ENCODE peak calls at places on chromosomes 6 and 20, in five cellular contexts. One of them, this sample, is unnamed.

GRCh38 chr6:24667378-24667803 is 514 bp downstream of the ACOT13 start:
- DNase-seq in mesendoderm: peak
- DNase-seq in colonic mucosa: peak
- DNase-seq in IMR-90: peak
- DNase-seq in tibial artery: no peak
- DNase-seq in this sample: no peak

GRCh38 chr20:34062651-34063482 is 49.2 kb downstream of the EIF2S2 start:
- DNase-seq in IMR-90: peak
- DNase-seq in tibial artery: no peak
- DNase-seq in colonic mucosa: no peak
- DNase-seq in mesendoderm: peak
- DNase-seq in this sample: no peak

GRCh38 chr6:163226836-163227485 is 187.6 kb upstream of the QKI start:
- DNase-seq in colonic mucosa: no peak
- DNase-seq in mesendoderm: no peak
- DNase-seq in IMR-90: no peak
- DNase-seq in tibial artery: no peak
- DNase-seq in this sample: no peak

GRCh38 chr6:11161031-11161966 is 49.8 kb upstream of the ERVFRD-1 start:
- DNase-seq in mesendoderm: no peak
- DNase-seq in colonic mucosa: no peak
- DNase-seq in tibial artery: no peak
- DNase-seq in IMR-90: peak
- DNase-seq in this sample: no peak

GRCh38 chr6:40348591-40348990 is 238.6 kb downstream of the LRFN2 start:
- DNase-seq in tibial artery: no peak
- DNase-seq in IMR-90: no peak
- DNase-seq in mesendoderm: no peak
- DNase-seq in colonic mucosa: no peak
- DNase-seq in this sample: no peak

GRCh38 chr20:51456511-51457280 is 85.8 kb downstream of the NFATC2 start:
- DNase-seq in tibial artery: peak
- DNase-seq in mesendoderm: peak
- DNase-seq in colonic mucosa: peak
- DNase-seq in IMR-90: peak
- DNase-seq in this sample: no peak

GRCh38 chr20:49280463-49281058 is 2.7 kb upstream of the ZNFX1 start:
- DNase-seq in colonic mucosa: no peak
- DNase-seq in mesendoderm: peak
- DNase-seq in tibial artery: no peak
- DNase-seq in IMR-90: no peak
- DNase-seq in this sample: no peak

GRCh38 chr20:50111120-50111828 is 1.7 kb downstream of the UBE2V1 start:
- DNase-seq in IMR-90: peak
- DNase-seq in mesendoderm: peak
- DNase-seq in tibial artery: no peak
- DNase-seq in colonic mucosa: no peak
- DNase-seq in this sample: no peak

GRCh38 chr6:45637611-45638257 is 260.0 kb upstream of the SUPT3H start:
- DNase-seq in mesendoderm: no peak
- DNase-seq in colonic mucosa: no peak
- DNase-seq in tibial artery: no peak
- DNase-seq in IMR-90: no peak
- DNase-seq in this sample: no peak

GRCh38 chr20:38337561-38338140 is 8.6 kb upstream of the LBP start:
- DNase-seq in tibial artery: no peak
- DNase-seq in mesendoderm: peak
- DNase-seq in colonic mucosa: peak
- DNase-seq in IMR-90: no peak
- DNase-seq in this sample: no peak

GRCh38 chr6:33198159-33198852 is 2.2 kb downstream of the RXRB start:
- DNase-seq in tibial artery: no peak
- DNase-seq in colonic mucosa: no peak
- DNase-seq in mesendoderm: no peak
- DNase-seq in IMR-90: no peak
- DNase-seq in this sample: no peak

GRCh38 chr20:36891211-36891610 is 15.3 kb downstream of the TLDC2 start:
- DNase-seq in tibial artery: no peak
- DNase-seq in mesendoderm: no peak
- DNase-seq in colonic mucosa: no peak
- DNase-seq in IMR-90: no peak
- DNase-seq in this sample: no peak

GRCh38 chr6:90146914-90147668 is 149.6 kb downstream of the BACH2 start:
- DNase-seq in IMR-90: no peak
- DNase-seq in tibial artery: no peak
- DNase-seq in mesendoderm: no peak
- DNase-seq in colonic mucosa: no peak
- DNase-seq in this sample: no peak

GRCh38 chr6:90274481-90275030 is 22.1 kb downstream of the BACH2 start:
- DNase-seq in IMR-90: no peak
- DNase-seq in tibial artery: no peak
- DNase-seq in mesendoderm: peak
- DNase-seq in colonic mucosa: peak
- DNase-seq in this sample: peak

GRCh38 chr6:117677553-117678131 is 2.4 kb downstream of the NUS1 start:
- DNase-seq in colonic mucosa: no peak
- DNase-seq in mesendoderm: no peak
- DNase-seq in tibial artery: no peak
- DNase-seq in IMR-90: peak
- DNase-seq in this sample: no peak

GRCh38 chr6:118042855-118043254 is 135.8 kb downstream of the SLC35F1 start:
- DNase-seq in colonic mucosa: no peak
- DNase-seq in mesendoderm: no peak
- DNase-seq in IMR-90: no peak
- DNase-seq in tibial artery: no peak
- DNase-seq in this sample: no peak

GRCh38 chr6:74932214-74932923 is 273.5 kb downstream of the COL12A1 start:
- DNase-seq in tibial artery: no peak
- DNase-seq in colonic mucosa: no peak
- DNase-seq in IMR-90: peak
- DNase-seq in mesendoderm: peak
- DNase-seq in this sample: no peak

GRCh38 chr6:33672808-33673207 is 38.7 kb downstream of the UQCC2 start:
- DNase-seq in colonic mucosa: peak
- DNase-seq in tibial artery: peak
- DNase-seq in IMR-90: peak
- DNase-seq in mesendoderm: peak
- DNase-seq in this sample: no peak

GRCh38 chr6:128139519-128139918 is 238.7 kb upstream of the THEMIS start:
- DNase-seq in IMR-90: peak
- DNase-seq in colonic mucosa: no peak
- DNase-seq in tibial artery: no peak
- DNase-seq in mesendoderm: no peak
- DNase-seq in this sample: no peak

GRCh38 chr6:163652328-163652727 is 237.8 kb downstream of the QKI start:
- DNase-seq in tibial artery: no peak
- DNase-seq in colonic mucosa: no peak
- DNase-seq in mesendoderm: no peak
- DNase-seq in IMR-90: no peak
- DNase-seq in this sample: no peak

GRCh38 chr20:47610247-47610944 is 108.7 kb downstream of the NCOA3 start:
- DNase-seq in mesendoderm: peak
- DNase-seq in IMR-90: peak
- DNase-seq in colonic mucosa: no peak
- DNase-seq in tibial artery: peak
- DNase-seq in this sample: no peak

GRCh38 chr6:113049190-113049589 is 702.1 kb downstream of the RFPL4B start:
- DNase-seq in mesendoderm: no peak
- DNase-seq in tibial artery: no peak
- DNase-seq in colonic mucosa: no peak
- DNase-seq in IMR-90: peak
- DNase-seq in this sample: no peak

GRCh38 chr20:19056909-19057308 is 155.5 kb upstream of the SLC24A3 start:
- DNase-seq in mesendoderm: peak
- DNase-seq in tibial artery: no peak
- DNase-seq in colonic mucosa: no peak
- DNase-seq in IMR-90: no peak
- DNase-seq in this sample: peak

GRCh38 chr20:3714092-3714491 is 1.7 kb upstream of the SIGLEC1 start:
- DNase-seq in mesendoderm: no peak
- DNase-seq in IMR-90: no peak
- DNase-seq in tibial artery: no peak
- DNase-seq in colonic mucosa: no peak
- DNase-seq in this sample: no peak

GRCh38 chr6:52049252-52050050 is 38.0 kb downstream of the PKHD1 start:
- DNase-seq in IMR-90: peak
- DNase-seq in mesendoderm: peak
- DNase-seq in colonic mucosa: no peak
- DNase-seq in tibial artery: no peak
- DNase-seq in this sample: peak

GRCh38 chr6:132404736-132405135 is 3.5 kb upstream of the MOXD1 start:
- DNase-seq in IMR-90: peak
- DNase-seq in mesendoderm: no peak
- DNase-seq in colonic mucosa: no peak
- DNase-seq in tibial artery: no peak
- DNase-seq in this sample: no peak

GRCh38 chr6:65896140-65896539 is 189.1 kb upstream of the EYS start:
- DNase-seq in colonic mucosa: no peak
- DNase-seq in IMR-90: no peak
- DNase-seq in tibial artery: no peak
- DNase-seq in mesendoderm: no peak
- DNase-seq in this sample: no peak

GRCh38 chr6:26440977-26441358 is 664 bp downstream of the BTN3A3 start:
- DNase-seq in colonic mucosa: no peak
- DNase-seq in IMR-90: no peak
- DNase-seq in mesendoderm: no peak
- DNase-seq in tibial artery: no peak
- DNase-seq in this sample: no peak
- H3K4me3 ChIP-seq in colonic mucosa: peak
- H3K4me3 ChIP-seq in IMR-90: peak
- H3K4me3 ChIP-seq in mesendoderm: no peak
- H3K4me3 ChIP-seq in tibial artery: peak
- H3K4me3 ChIP-seq in this sample: peak

GRCh38 chr6:44367686-44368085 is 19.8 kb upstream of the CDC5L start:
- DNase-seq in tibial artery: no peak
- DNase-seq in colonic mucosa: no peak
- DNase-seq in IMR-90: no peak
- DNase-seq in mesendoderm: no peak
- DNase-seq in this sample: no peak

GRCh38 chr6:44366781-44367180 is 20.7 kb upstream of the CDC5L start:
- DNase-seq in IMR-90: no peak
- DNase-seq in colonic mucosa: no peak
- DNase-seq in tibial artery: no peak
- DNase-seq in mesendoderm: no peak
- DNase-seq in this sample: no peak

GRCh38 chr6:44359973-44360372 is 17.5 kb downstream of the SPATS1 start:
- DNase-seq in tibial artery: no peak
- DNase-seq in IMR-90: no peak
- DNase-seq in colonic mucosa: no peak
- DNase-seq in mesendoderm: no peak
- DNase-seq in this sample: no peak

DNA sequence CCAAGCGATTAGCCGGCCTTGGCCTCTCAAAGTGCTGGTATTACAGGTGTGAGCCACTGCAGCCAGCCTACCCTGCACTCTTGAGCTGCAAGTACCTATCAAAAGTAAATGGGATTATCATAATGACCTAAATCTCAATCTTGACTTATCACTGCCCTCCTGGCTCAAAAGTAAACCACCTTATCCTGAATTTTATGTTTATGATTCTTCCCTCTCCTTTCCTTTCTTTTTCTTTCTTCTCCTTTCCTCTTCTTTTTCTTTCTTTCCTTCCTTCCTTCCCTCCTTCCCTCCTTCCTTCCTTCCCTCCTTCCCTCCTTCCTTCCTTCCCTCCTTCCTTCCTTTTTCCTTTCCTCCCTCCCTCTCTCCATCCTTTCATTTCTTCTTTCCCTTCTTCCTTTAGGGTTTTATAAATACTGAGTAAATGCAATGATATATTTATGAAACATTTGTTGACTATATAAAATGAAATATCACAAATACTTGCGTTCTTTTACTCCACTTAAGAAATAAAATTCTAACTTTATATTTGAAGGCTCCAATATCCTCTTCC is 21.0 kb downstream of the SPATS1 start:
- DNase-seq in mesendoderm: no peak
- DNase-seq in tibial artery: no peak
- DNase-seq in IMR-90: no peak
- DNase-seq in colonic mucosa: no peak
- DNase-seq in this sample: no peak
- H3K4me3 ChIP-seq in mesendoderm: no peak
- H3K4me3 ChIP-seq in tibial artery: no peak
- H3K4me3 ChIP-seq in IMR-90: no peak
- H3K4me3 ChIP-seq in colonic mucosa: no peak
- H3K4me3 ChIP-seq in this sample: no peak

DNA sequence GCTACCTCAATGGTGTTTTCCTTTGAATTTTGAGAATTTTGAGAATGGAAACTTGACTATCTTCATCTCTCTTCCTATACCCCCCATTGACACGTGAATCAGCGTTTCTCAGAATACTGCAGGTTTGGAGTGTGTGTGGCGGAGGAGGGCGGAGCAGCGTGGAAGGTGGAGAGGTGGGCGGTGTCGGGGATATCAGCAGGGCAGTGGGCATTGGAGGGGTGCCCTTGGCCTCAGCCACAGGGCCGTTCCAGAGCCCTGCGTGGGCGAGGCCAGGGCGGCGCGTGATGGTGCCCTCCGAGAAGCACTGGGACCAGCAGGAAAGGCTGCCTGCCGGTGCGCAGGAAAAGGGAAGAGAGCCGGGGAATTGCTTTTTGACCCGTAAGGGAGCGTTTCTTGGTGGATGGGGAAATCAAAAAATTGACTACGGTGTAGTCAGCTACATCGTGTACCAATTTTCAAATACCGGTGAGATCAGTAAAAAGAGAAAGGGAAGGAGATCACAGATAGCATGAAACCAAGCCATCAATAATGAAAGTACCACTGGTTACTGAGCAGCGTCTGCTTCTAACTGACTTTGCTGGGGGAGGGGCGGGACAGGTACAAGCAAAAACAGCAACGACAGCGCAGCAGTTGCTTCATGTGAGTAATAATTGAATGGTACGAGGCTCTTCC is 82.7 kb upstream of the DUSP22 start:
- DNase-seq in tibial artery: no peak
- DNase-seq in IMR-90: no peak
- DNase-seq in colonic mucosa: no peak
- DNase-seq in mesendoderm: no peak
- DNase-seq in this sample: no peak
- H3K4me3 ChIP-seq in tibial artery: no peak
- H3K4me3 ChIP-seq in IMR-90: no peak
- H3K4me3 ChIP-seq in colonic mucosa: peak
- H3K4me3 ChIP-seq in mesendoderm: no peak
- H3K4me3 ChIP-seq in this sample: no peak

GRCh38 chr6:165616116-165616515 is 46.9 kb downstream of the PDE10A start:
- DNase-seq in IMR-90: peak
- DNase-seq in colonic mucosa: no peak
- DNase-seq in tibial artery: no peak
- DNase-seq in mesendoderm: no peak
- DNase-seq in this sample: no peak

GRCh38 chr6:165615629-165616028 is 47.4 kb downstream of the PDE10A start:
- DNase-seq in mesendoderm: peak
- DNase-seq in colonic mucosa: no peak
- DNase-seq in tibial artery: no peak
- DNase-seq in IMR-90: peak
- DNase-seq in this sample: no peak

GRCh38 chr6:165621950-165622349 is 41.1 kb downstream of the PDE10A start:
- DNase-seq in mesendoderm: no peak
- DNase-seq in tibial artery: no peak
- DNase-seq in IMR-90: no peak
- DNase-seq in colonic mucosa: no peak
- DNase-seq in this sample: no peak

GRCh38 chr6:165617528-165617927 is 45.5 kb downstream of the PDE10A start:
- DNase-seq in IMR-90: no peak
- DNase-seq in colonic mucosa: no peak
- DNase-seq in tibial artery: no peak
- DNase-seq in mesendoderm: no peak
- DNase-seq in this sample: no peak

GRCh38 chr6:165618241-165618640 is 44.8 kb downstream of the PDE10A start:
- DNase-seq in mesendoderm: no peak
- DNase-seq in colonic mucosa: no peak
- DNase-seq in IMR-90: peak
- DNase-seq in tibial artery: no peak
- DNase-seq in this sample: no peak
- H3K4me3 ChIP-seq in mesendoderm: no peak
- H3K4me3 ChIP-seq in colonic mucosa: no peak
- H3K4me3 ChIP-seq in IMR-90: no peak
- H3K4me3 ChIP-seq in tibial artery: no peak
- H3K4me3 ChIP-seq in this sample: no peak